ENCODE peak calls at places on chromosome 10, in six cellular contexts. N, D, E, U, O and B are unnamed samples.

GRCh38 chr10:116891208-116891607 is 41.9 kb downstream of the ENO4 start:
- DNase-seq in U (peak), O (no peak), D (no peak), N (peak), E (no peak), B (no peak)

GRCh38 chr10:77975086-77975666 is 48.6 kb upstream of the DLG5 start:
- DNase-seq in D (no peak), E (no peak), N (no peak), U (no peak), O (no peak), B (no peak)

GRCh38 chr10:6013413-6014192 is 36.3 kb upstream of the IL15RA start:
- DNase-seq in E (no peak), D (no peak), N (no peak), U (no peak), O (no peak), B (no peak)

GRCh38 chr10:7932301-7933036 is 114.2 kb downstream of the TAF3 start:
- DNase-seq in O (no peak), E (no peak), D (no peak), U (no peak), N (no peak), B (no peak)

GRCh38 chr10:85604136-85604725 is 762.4 kb downstream of the GRID1 start:
- DNase-seq in E (no peak), N (no peak), U (no peak), D (no peak), O (no peak), B (no peak)

GRCh38 chr10:21509391-21510217 is 15.9 kb downstream of the SKIDA1 start:
- DNase-seq in U (no peak), D (no peak), O (no peak), N (no peak), E (no peak), B (no peak)

GRCh38 chr10:89398003-89398749 is 5.8 kb downstream of the IFIT1 start:
- DNase-seq in N (no peak), E (no peak), D (no peak), U (no peak), O (no peak), B (no peak)

GRCh38 chr10:71077143-71077581 is 135.2 kb upstream of the UNC5B start:
- DNase-seq in E (no peak), O (no peak), N (no peak), U (peak), D (peak), B (peak)

GRCh38 chr10:93505075-93505474 is 8.7 kb downstream of the CEP55 start:
- DNase-seq in O (no peak), E (no peak), N (no peak), D (no peak), U (no peak), B (no peak)

GRCh38 chr10:51892965-51893658 is 193.7 kb upstream of the CSTF2T start:
- DNase-seq in U (no peak), E (peak), N (peak), D (no peak), O (no peak), B (no peak)

GRCh38 chr10:129096340-129096984 is 370.6 kb upstream of the MGMT start:
- DNase-seq in N (no peak), O (no peak), E (no peak), U (peak), D (no peak), B (no peak)